ENCODE peak calls at places on chromosome 7, in four cellular contexts. T, E, D and U are unnamed samples.

GRCh38 chr7:44378744-44379143 is 53.4 kb upstream of the CAMK2B start:
- DNase-seq in T (peak; percentile 75), E (no peak), D (no peak), U (no peak)

GRCh38 chr7:16836481-16836880 is 31.7 kb upstream of the AGR2 start:
- DNase-seq in T (no peak), E (no peak), D (no peak), U (no peak)

GRCh38 chr7:130380861-130381455 is 664 bp downstream of the CPA1 start:
- DNase-seq in T (no peak), E (no peak), D (no peak), U (no peak)

GRCh38 chr7:133367561-133367960 is 114.7 kb downstream of the EXOC4 start:
- DNase-seq in T (no peak), E (no peak), D (no peak), U (no peak)

GRCh38 chr7:143229054-143229790 is 7.4 kb downstream of the TAS2R40 start:
- DNase-seq in T (no peak), E (no peak), D (no peak), U (no peak)

GRCh38 chr7:36969376-36969775 is 245.1 kb upstream of the AOAH start:
- DNase-seq in T (no peak), E (no peak), D (no peak), U (no peak)

GRCh38 chr7:88291401-88292173 is 15.1 kb downstream of the STEAP4 start:
- DNase-seq in T (no peak), E (no peak), D (no peak), U (no peak)

GRCh38 chr7:333399-333776 is 43.4 kb downstream of the FOXL3 start:
- DNase-seq in T (peak; percentile 63), E (no peak), D (no peak), U (no peak)

GRCh38 chr7:19017374-19017773 is 100.1 kb downstream of the TWIST1 start:
- DNase-seq in T (no peak), E (no peak), D (no peak), U (no peak)

GRCh38 chr7:128164061-128164954 is 76.8 kb upstream of the LEP start:
- DNase-seq in T (no peak), E (no peak), D (no peak), U (no peak)

GRCh38 chr7:15747187-15748111 is 61.0 kb upstream of the MEOX2 start:
- DNase-seq in T (no peak), E (no peak), D (no peak), U (no peak)

GRCh38 chr7:148334441-148334956 is 256.1 kb upstream of the C7orf33 start:
- DNase-seq in T (no peak), E (no peak), D (no peak), U (no peak)

GRCh38 chr7:45088821-45089313 is at the start of gene NACAD:
- DNase-seq in T (no peak), E (no peak), D (peak; percentile 85), U (peak; percentile 58)

GRCh38 chr7:50921114-50921513 is 138.4 kb upstream of the GRB10 start:
- DNase-seq in T (no peak), E (no peak), D (no peak), U (no peak)

GRCh38 chr7:133109816-133110215 is 27.9 kb upstream of the CHCHD3 start:
- DNase-seq in T (no peak), E (no peak), D (no peak), U (no peak)

GRCh38 chr7:98283127-98283886 is 1.8 kb downstream of the BRI3 start:
- DNase-seq in T (no peak), E (no peak), D (no peak), U (no peak)

GRCh38 chr7:26663905-26664673 is 200.3 kb downstream of the SKAP2 start:
- DNase-seq in T (no peak), E (no peak), D (no peak), U (no peak)

GRCh38 chr7:124765401-124766352 is at the start of gene GPR37:
- DNase-seq in T (no peak), E (no peak), D (peak; percentile 70), U (peak; percentile 71)

GRCh38 chr7:106022193-106022821 is 59.2 kb downstream of the CDHR3 start:
- DNase-seq in T (no peak), E (peak; percentile 74), D (no peak), U (no peak)

GRCh38 chr7:67462781-67463191 is 466.2 kb downstream of the TYW1 start:
- DNase-seq in T (no peak), E (no peak), D (no peak), U (no peak)

GRCh38 chr7:98981701-98982100 is 103.4 kb downstream of the TRRAP start:
- DNase-seq in T (no peak), E (no peak), D (no peak), U (no peak)

GRCh38 chr7:86968618-86969017 is 90.8 kb downstream of the ELAPOR2 start:
- DNase-seq in T (no peak), E (no peak), D (no peak), U (no peak)

GRCh38 chr7:118918556-118918955 is 694.1 kb downstream of the ANKRD7 start:
- DNase-seq in T (peak; percentile 15), E (no peak), D (no peak), U (no peak)

GRCh38 chr7:128349121-128349825 is 5.6 kb upstream of the RBM28 start:
- DNase-seq in T (no peak), E (no peak), D (no peak), U (no peak)

GRCh38 chr7:159078911-159079270 is 65.8 kb downstream of the VIPR2 start:
- DNase-seq in T (no peak), E (no peak), D (no peak), U (no peak)

DNA sequence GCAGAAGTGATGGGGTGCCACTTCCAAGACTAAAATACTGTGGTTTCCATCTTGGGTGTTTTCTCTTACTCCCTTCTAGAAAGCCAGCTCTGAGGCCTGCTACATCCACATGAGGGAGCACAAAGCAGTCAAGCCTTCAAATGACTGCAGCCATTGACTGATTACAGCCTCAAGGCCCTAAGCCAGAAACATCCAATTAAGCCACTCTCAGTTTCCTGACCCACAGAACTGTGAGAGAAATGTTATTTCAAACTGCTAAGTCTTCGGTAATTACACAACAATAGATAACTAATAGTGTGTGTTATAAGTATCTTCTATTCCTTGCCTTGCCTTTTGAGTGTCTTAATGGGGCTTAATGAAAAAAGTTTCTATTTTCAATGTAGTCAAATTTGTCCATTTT is 24.8 kb downstream of the BRAF start:
- DNase-seq in T (peak; percentile 5), E (no peak), D (no peak), U (peak; percentile 21)
- TF ChIP-seq BHLHE40 in T (no peak), E (no peak), D (no peak), U (no peak)

DNA sequence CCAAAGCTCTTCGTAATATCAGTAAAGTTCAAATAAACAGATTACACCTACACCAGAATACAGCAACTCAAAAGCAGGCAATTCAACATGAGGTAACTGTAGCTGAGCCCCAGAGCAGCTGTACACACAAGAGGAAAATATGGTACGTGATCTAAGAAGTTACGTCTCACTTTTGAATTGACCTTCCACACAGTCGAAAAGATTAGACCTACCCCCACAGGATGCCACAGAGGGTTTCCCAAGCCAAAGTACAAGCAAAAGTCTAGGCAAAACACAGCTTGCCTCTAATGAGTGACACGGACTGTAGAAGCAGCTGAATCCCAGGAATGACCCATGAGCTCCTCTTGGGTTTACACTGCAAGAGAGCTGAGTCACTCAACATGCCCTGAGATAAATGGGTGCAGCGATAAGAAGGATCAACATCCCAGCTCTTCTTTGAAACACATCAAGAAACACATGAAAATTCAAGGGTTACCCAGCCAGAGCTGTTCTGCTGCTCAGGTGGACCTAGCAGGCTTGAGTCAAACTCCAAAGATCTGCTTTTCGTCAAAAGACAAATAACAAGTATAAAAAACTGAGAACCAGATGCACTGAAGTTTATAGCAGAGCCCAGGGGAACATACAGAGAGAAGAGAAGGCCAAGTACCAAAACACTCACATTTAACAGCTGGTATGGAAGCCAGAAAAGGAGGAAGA is 9.7 kb downstream of the CREB3L2 start:
- DNase-seq in T (peak; percentile 98), E (no peak), D (peak; percentile 76), U (no peak)
- TF ChIP-seq FOXM1 in T (no peak), E (no peak), D (no peak), U (no peak)

GRCh38 chr7:85001493-85002345 is 185.1 kb downstream of the SEMA3D start:
- DNase-seq in T (no peak), E (no peak), D (no peak), U (no peak)

GRCh38 chr7:84999450-84999849 is 187.4 kb downstream of the SEMA3D start:
- DNase-seq in T (no peak), E (no peak), D (no peak), U (no peak)

GRCh38 chr7:84998665-84999064 is 188.2 kb downstream of the SEMA3D start:
- DNase-seq in T (no peak), E (no peak), D (no peak), U (no peak)

GRCh38 chr7:84997626-84998025 is 189.2 kb downstream of the SEMA3D start:
- DNase-seq in T (no peak), E (no peak), D (no peak), U (no peak)

GRCh38 chr7:85000973-85001372 is 185.9 kb downstream of the SEMA3D start:
- DNase-seq in T (no peak), E (no peak), D (no peak), U (no peak)
- TF ChIP-seq TARDBP in T (no peak), E (no peak), D (no peak), U (no peak)

GRCh38 chr7:113763226-113763625 is 155.6 kb downstream of the PPP1R3A start:
- DNase-seq in T (no peak), E (no peak), D (no peak), U (no peak)

GRCh38 chr7:113768256-113768847 is 150.5 kb downstream of the PPP1R3A start:
- DNase-seq in T (no peak), E (no peak), D (no peak), U (no peak)

GRCh38 chr7:113770146-113770738 is 148.6 kb downstream of the PPP1R3A start:
- DNase-seq in T (no peak), E (no peak), D (no peak), U (no peak)

DNA sequence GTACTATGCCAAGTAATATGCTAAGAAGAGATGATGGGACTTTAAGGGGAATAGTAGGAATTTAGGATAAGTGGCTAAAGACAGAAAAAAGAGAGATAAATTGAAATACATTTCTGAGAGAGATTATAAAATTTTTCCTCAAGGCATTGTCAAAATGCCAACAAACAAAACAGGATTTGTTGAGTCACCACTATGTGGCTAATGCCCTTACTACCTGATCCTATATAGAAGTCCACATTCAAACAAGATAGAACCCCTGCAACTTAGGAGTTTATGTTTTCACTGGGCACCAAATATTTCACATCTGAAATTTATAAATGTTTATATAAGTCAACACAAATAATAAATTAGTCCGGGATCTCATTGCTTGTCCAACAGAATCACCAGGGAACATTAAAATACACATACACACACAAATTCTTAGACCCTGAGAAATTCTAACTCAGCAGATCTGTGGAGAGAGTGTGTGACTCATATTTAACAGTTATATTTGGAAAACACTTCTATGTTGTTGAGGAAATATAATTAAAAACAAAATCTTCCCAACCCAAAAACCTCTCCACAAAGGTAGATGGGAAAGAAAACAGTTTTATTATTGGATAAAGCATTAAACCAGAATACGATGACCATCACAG is 154.3 kb downstream of the PPP1R3A start:
- DNase-seq in T (no peak), E (no peak), D (no peak), U (no peak)
- TF ChIP-seq BHLHE40 in T (no peak), E (no peak), D (no peak), U (no peak)

GRCh38 chr7:39969431-39969830 is 19.4 kb downstream of the CDK13 start:
- DNase-seq in T (no peak), E (no peak), D (no peak), U (no peak)
- TF ChIP-seq FOXM1 in T (no peak), E (no peak), D (no peak), U (no peak)